ENCODE peak calls at places on chromosomes 1 and 21, in six cellular contexts. D is heart right ventricle; S is K562; M is ovary; P is CD4-positive, alpha-beta memory T cell; Q is CD4-positive, CD25-positive, alpha-beta regulatory T cell. B is an unnamed sample.
A peak's percentile ranks its signal among the peaks of the same experiment; 100 is the strongest.

GRCh38 chr1:21266119-21266774 is 24.0 kb downstream of the ECE1 start:
- DNase-seq in D (no peak), S (peak; percentile 87), M (no peak), P (no peak), Q (no peak), B (no peak)

GRCh38 chr1:71089536-71090270 is 8.9 kb upstream of the ZRANB2 start:
- DNase-seq in D (no peak), S (no peak), M (no peak), P (no peak), Q (no peak), B (no peak)

GRCh38 chr1:24725209-24725651 is 20.0 kb upstream of the CLIC4 start:
- DNase-seq in D (no peak), S (no peak), M (no peak), P (no peak), Q (no peak), B (no peak)

GRCh38 chr1:180932373-180932772 is 19.7 kb downstream of the KIAA1614 start:
- DNase-seq in D (no peak), S (no peak), M (no peak), P (no peak), Q (no peak), B (no peak)

GRCh38 chr1:38071530-38072266 is 25.1 kb upstream of the POU3F1 start:
- DNase-seq in D (no peak), S (peak; percentile 37), M (no peak), P (no peak), Q (no peak), B (no peak)

GRCh38 chr21:25895565-25896205 is 160.9 kb downstream of the GABPA start:
- DNase-seq in D (no peak), S (peak; percentile 15), M (no peak), P (peak; percentile 28), Q (no peak), B (no peak)

GRCh38 chr1:103362348-103363007 is 163.0 kb upstream of the RNPC3 start:
- DNase-seq in D (no peak), S (no peak), M (no peak), P (no peak), Q (no peak), B (no peak)

GRCh38 chr1:13829152-13829769 is 129.3 kb downstream of the PRDM2 start:
- DNase-seq in D (no peak), S (no peak), M (no peak), P (no peak), Q (no peak), B (no peak)

GRCh38 chr1:223020770-223021169 is 122.3 kb downstream of the TLR5 start:
- DNase-seq in D (no peak), S (no peak), M (no peak), P (no peak), Q (no peak), B (no peak)

GRCh38 chr1:223717695-223718363 is 5.5 kb downstream of the CAPN2 start:
- DNase-seq in D (no peak), S (no peak), M (no peak), P (no peak), Q (no peak), B (no peak)

GRCh38 chr21:46219591-46220239 is 8.9 kb downstream of the LSS start:
- DNase-seq in D (peak; percentile 65), S (no peak), M (peak; percentile 32), P (no peak), Q (no peak), B (no peak)

GRCh38 chr1:69139007-69139406 is 428.7 kb upstream of the LRRC7 start:
- DNase-seq in D (no peak), S (no peak), M (no peak), P (no peak), Q (no peak), B (no peak)

GRCh38 chr1:160429125-160429551 is 28.8 kb downstream of the VANGL2 start:
- DNase-seq in D (no peak), S (peak; percentile 21), M (no peak), P (no peak), Q (no peak), B (no peak)

GRCh38 chr1:26081267-26082019 is 14.0 kb upstream of the TRIM63 start:
- DNase-seq in D (peak; percentile 59), S (no peak), M (no peak), P (no peak), Q (no peak), B (no peak)

GRCh38 chr1:42686418-42686817 is 4.2 kb downstream of the YBX1 start:
- DNase-seq in D (no peak), S (peak; percentile 83), M (no peak), P (no peak), Q (no peak), B (no peak)
- H3K4me3 ChIP-seq in D (no peak overlapping the region), S (peak overlapping the region; percentile 77), M (no peak overlapping the region), P (no peak overlapping the region), Q (peak overlapping the region; percentile 95), B (no peak overlapping the region)

GRCh38 chr1:184412472-184412871 is 25.6 kb downstream of the C1orf21 start:
- DNase-seq in D (no peak), S (no peak), M (no peak), P (no peak), Q (no peak), B (no peak)
- H3K4me1 ChIP-seq in D (peaks cover 31% of the 10 kb centered on the region), S (no peaks in the 10 kb centered on the region), M (peaks cover 5% of the 10 kb centered on the region), P (no peaks in the 10 kb centered on the region), Q (no peaks in the 10 kb centered on the region), B (peaks cover 2% of the 10 kb centered on the region)

DNA sequence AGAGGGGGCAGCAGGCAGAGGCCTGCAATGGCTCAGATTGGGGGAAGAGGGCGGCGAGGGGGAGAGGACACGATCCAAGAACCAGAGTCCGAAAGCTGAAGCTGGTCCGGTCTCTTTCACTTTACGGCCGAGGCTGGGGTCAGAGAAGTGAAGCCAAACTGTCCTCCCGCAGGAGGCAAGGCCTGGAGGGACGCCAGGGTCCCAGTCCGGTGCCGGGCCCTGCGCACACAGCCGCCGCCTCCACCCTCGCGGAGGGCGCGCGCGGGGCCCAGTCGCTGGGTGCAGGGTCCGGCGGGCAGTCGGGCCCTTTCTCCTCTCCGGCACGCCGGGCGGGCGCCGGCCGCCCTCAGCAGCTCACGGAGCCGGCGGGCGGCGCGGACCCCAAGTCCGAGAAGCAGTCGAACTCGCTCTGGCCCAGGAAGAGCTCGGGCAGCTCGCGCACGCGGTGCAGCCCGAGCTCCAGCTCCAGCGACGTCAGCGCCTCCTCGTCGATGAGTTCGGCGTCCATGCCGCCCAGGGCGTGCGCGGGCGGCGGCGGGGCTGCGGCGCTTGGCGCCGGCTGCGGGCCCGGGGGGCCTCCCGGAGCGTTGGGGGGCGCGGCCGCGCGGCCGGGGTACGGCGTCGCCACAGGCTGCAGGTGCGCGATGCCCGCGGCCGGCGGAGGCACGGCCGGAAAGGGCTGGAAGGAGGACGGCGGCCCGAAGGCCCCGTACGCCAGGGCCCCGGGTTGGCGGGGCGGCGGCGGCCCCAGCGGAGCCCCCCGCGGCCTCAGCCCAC is 748 bp downstream of the CITED4 start:
- DNase-seq in D (peak; percentile 61), S (no peak), M (peak; percentile 65), P (peak; percentile 28), Q (peak; percentile 22), B (peak; percentile 43)
- H3K4me3 ChIP-seq in D (peak overlapping the region; percentile 71), S (peak overlapping the region; percentile 45), M (peak overlapping the region; percentile 71), P (no peak overlapping the region), Q (peak overlapping the region; percentile 13), B (peak overlapping the region; percentile 79)

GRCh38 chr1:27438621-27439061 is 46.2 kb downstream of the GPR3 start:
- DNase-seq in D (no peak), S (no peak), M (no peak), P (no peak), Q (no peak), B (no peak)
- H3K4me1 ChIP-seq in D (peaks cover 61% of the 10 kb centered on the region), S (peaks cover 10% of the 10 kb centered on the region), M (peaks cover 17% of the 10 kb centered on the region), P (peaks cover 65% of the 10 kb centered on the region), Q (peaks cover 63% of the 10 kb centered on the region), B (peaks cover 24% of the 10 kb centered on the region)